ENCODE peak calls at places on chromosomes 5 and 9, in nine cellular contexts. One of them, this sample, is unnamed.

GRCh38 chr5:81553570-81554212 is 159.8 kb upstream of the ACOT12 start:
- DNase-seq in bronchial epithelial cell: no peak
- DNase-seq in psoas muscle: no peak
- DNase-seq in tibial artery: no peak
- DNase-seq in iPS DF 6.9: no peak
- DNase-seq in lower lobe of right lung: no peak
- DNase-seq in pancreas: no peak
- DNase-seq in MG63: no peak
- DNase-seq in CD8-positive, alpha-beta T cell: no peak
- DNase-seq in this sample: no peak

GRCh38 chr5:126395198-126395597 is 28.0 kb upstream of the GRAMD2B start:
- DNase-seq in iPS DF 6.9: no peak
- DNase-seq in psoas muscle: no peak
- DNase-seq in bronchial epithelial cell: peak; percentile 74
- DNase-seq in CD8-positive, alpha-beta T cell: no peak
- DNase-seq in MG63: no peak
- DNase-seq in pancreas: no peak
- DNase-seq in lower lobe of right lung: no peak
- DNase-seq in tibial artery: no peak
- DNase-seq in this sample: peak; percentile 20

GRCh38 chr5:83589786-83590185 is 118.2 kb downstream of the VCAN start:
- DNase-seq in CD8-positive, alpha-beta T cell: no peak
- DNase-seq in bronchial epithelial cell: peak; percentile 67
- DNase-seq in pancreas: no peak
- DNase-seq in MG63: no peak
- DNase-seq in psoas muscle: no peak
- DNase-seq in lower lobe of right lung: no peak
- DNase-seq in tibial artery: no peak
- DNase-seq in iPS DF 6.9: no peak
- DNase-seq in this sample: no peak

GRCh38 chr9:93678199-93679019 is 102.0 kb downstream of the PHF2 start:
- DNase-seq in bronchial epithelial cell: no peak
- DNase-seq in MG63: no peak
- DNase-seq in pancreas: no peak
- DNase-seq in tibial artery: peak; percentile 51
- DNase-seq in CD8-positive, alpha-beta T cell: no peak
- DNase-seq in psoas muscle: peak; percentile 25
- DNase-seq in lower lobe of right lung: peak; percentile 34
- DNase-seq in iPS DF 6.9: no peak
- DNase-seq in this sample: peak; percentile 35

GRCh38 chr9:96587295-96587694 is 32.3 kb downstream of the CDC14B start:
- DNase-seq in lower lobe of right lung: no peak
- DNase-seq in bronchial epithelial cell: no peak
- DNase-seq in CD8-positive, alpha-beta T cell: no peak
- DNase-seq in MG63: no peak
- DNase-seq in psoas muscle: no peak
- DNase-seq in tibial artery: no peak
- DNase-seq in iPS DF 6.9: no peak
- DNase-seq in pancreas: no peak
- DNase-seq in this sample: no peak

GRCh38 chr5:55108651-55109050 is 6.2 kb downstream of the GZMA start:
- DNase-seq in iPS DF 6.9: no peak
- DNase-seq in CD8-positive, alpha-beta T cell: no peak
- DNase-seq in MG63: no peak
- DNase-seq in bronchial epithelial cell: no peak
- DNase-seq in tibial artery: no peak
- DNase-seq in pancreas: no peak
- DNase-seq in lower lobe of right lung: no peak
- DNase-seq in psoas muscle: no peak
- DNase-seq in this sample: no peak

GRCh38 chr9:21558627-21559401 is 76.7 kb upstream of the IFNE start:
- DNase-seq in bronchial epithelial cell: peak; percentile 20
- DNase-seq in psoas muscle: no peak
- DNase-seq in CD8-positive, alpha-beta T cell: peak; percentile 16
- DNase-seq in pancreas: no peak
- DNase-seq in tibial artery: no peak
- DNase-seq in lower lobe of right lung: no peak
- DNase-seq in MG63: peak; percentile 85
- DNase-seq in iPS DF 6.9: no peak
- DNase-seq in this sample: no peak

GRCh38 chr5:72206994-72207393 is 99.7 kb downstream of the MAP1B start:
- DNase-seq in lower lobe of right lung: no peak
- DNase-seq in iPS DF 6.9: no peak
- DNase-seq in psoas muscle: no peak
- DNase-seq in pancreas: no peak
- DNase-seq in MG63: no peak
- DNase-seq in CD8-positive, alpha-beta T cell: no peak
- DNase-seq in bronchial epithelial cell: no peak
- DNase-seq in tibial artery: no peak
- DNase-seq in this sample: no peak

GRCh38 chr9:121833061-121833460 is 181.6 kb downstream of the DAB2IP start:
- DNase-seq in lower lobe of right lung: no peak
- DNase-seq in psoas muscle: peak; percentile 9
- DNase-seq in MG63: no peak
- DNase-seq in iPS DF 6.9: no peak
- DNase-seq in pancreas: no peak
- DNase-seq in tibial artery: no peak
- DNase-seq in bronchial epithelial cell: no peak
- DNase-seq in CD8-positive, alpha-beta T cell: no peak
- DNase-seq in this sample: no peak

GRCh38 chr9:15306757-15307522 is at the start of gene TTC39B:
- DNase-seq in tibial artery: peak; percentile 97
- DNase-seq in bronchial epithelial cell: peak; percentile 89
- DNase-seq in pancreas: peak; percentile 96
- DNase-seq in iPS DF 6.9: peak; percentile 84
- DNase-seq in lower lobe of right lung: peak; percentile 96
- DNase-seq in MG63: peak; percentile 100
- DNase-seq in CD8-positive, alpha-beta T cell: peak; percentile 61
- DNase-seq in psoas muscle: peak; percentile 96
- DNase-seq in this sample: peak; percentile 96

GRCh38 chr5:61964199-61964598 is 341.8 kb upstream of the KIF2A start:
- DNase-seq in lower lobe of right lung: no peak
- DNase-seq in bronchial epithelial cell: peak; percentile 61
- DNase-seq in pancreas: no peak
- DNase-seq in CD8-positive, alpha-beta T cell: no peak
- DNase-seq in psoas muscle: no peak
- DNase-seq in iPS DF 6.9: no peak
- DNase-seq in tibial artery: no peak
- DNase-seq in MG63: peak; percentile 41
- DNase-seq in this sample: no peak

GRCh38 chr5:143454936-143455516 is 51.5 kb upstream of the NR3C1 start:
- DNase-seq in CD8-positive, alpha-beta T cell: no peak
- DNase-seq in psoas muscle: no peak
- DNase-seq in lower lobe of right lung: no peak
- DNase-seq in tibial artery: no peak
- DNase-seq in iPS DF 6.9: no peak
- DNase-seq in pancreas: no peak
- DNase-seq in MG63: no peak
- DNase-seq in bronchial epithelial cell: no peak
- DNase-seq in this sample: no peak

GRCh38 chr5:109779036-109779735 is 89.5 kb downstream of the MAN2A1 start:
- DNase-seq in CD8-positive, alpha-beta T cell: no peak
- DNase-seq in bronchial epithelial cell: no peak
- DNase-seq in psoas muscle: no peak
- DNase-seq in MG63: no peak
- DNase-seq in pancreas: no peak
- DNase-seq in tibial artery: no peak
- DNase-seq in lower lobe of right lung: no peak
- DNase-seq in iPS DF 6.9: no peak
- DNase-seq in this sample: no peak

DNA sequence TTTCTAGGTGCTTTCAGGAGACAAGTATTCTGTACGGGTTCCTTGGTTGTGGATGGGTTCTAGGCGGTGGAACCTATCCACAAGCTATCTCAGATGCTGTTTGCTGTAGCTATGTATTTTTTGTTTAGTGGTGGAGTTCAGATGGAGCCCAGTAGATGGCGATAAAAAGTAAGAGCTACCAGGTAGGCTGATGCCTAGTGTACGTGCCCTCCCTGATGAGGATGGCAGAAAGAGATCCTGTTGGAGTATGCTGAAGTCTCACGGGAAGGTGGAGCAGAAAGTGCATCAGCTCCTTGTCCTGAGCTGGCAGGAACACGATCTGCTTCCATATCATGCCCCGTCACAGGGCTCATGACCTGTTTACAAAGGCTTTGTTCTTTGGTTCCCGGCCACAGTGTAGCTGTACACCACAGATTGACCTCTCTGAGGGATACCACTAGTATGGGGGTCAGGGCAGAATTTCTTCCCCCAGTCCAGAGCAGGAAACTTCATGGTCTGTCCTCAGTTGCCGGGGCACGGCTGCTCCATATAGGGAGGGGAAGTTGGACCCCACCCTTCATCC is 12.6 kb upstream of the UGT3A2 start:
- DNase-seq in lower lobe of right lung: no peak
- DNase-seq in tibial artery: no peak
- DNase-seq in psoas muscle: no peak
- DNase-seq in MG63: peak; percentile 25
- DNase-seq in pancreas: no peak
- DNase-seq in iPS DF 6.9: peak; percentile 77
- DNase-seq in CD8-positive, alpha-beta T cell: no peak
- DNase-seq in bronchial epithelial cell: peak; percentile 71
- DNase-seq in this sample: peak; percentile 80
- H3K4me3 ChIP-seq in lower lobe of right lung: no peak overlapping the region
- H3K4me3 ChIP-seq in tibial artery: no peak overlapping the region
- H3K4me3 ChIP-seq in psoas muscle: no peak overlapping the region
- H3K4me3 ChIP-seq in MG63: no peak overlapping the region
- H3K4me3 ChIP-seq in pancreas: no peak overlapping the region
- H3K4me3 ChIP-seq in iPS DF 6.9: no peak overlapping the region
- H3K4me3 ChIP-seq in CD8-positive, alpha-beta T cell: no peak overlapping the region
- H3K4me3 ChIP-seq in bronchial epithelial cell: no peak overlapping the region
- H3K4me3 ChIP-seq in this sample: no peak overlapping the region

DNA sequence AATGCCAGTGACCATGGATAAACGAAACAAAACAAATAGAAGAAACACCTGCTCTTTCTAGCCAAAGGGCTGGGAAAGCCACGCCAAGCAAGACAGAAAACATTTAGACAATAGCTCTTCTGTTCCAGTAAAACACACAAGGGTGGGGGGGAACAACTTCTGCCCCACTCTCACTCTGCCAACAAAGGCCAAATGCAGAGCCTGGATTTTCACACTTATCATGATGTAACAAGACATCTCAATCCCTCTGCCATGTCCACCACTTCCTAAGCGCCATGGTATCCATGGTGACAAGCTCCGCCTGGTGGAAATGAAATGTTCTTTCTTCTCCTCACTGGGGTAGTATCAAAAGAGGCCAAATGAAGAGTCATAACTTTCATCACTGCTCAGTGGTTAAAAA is 60.6 kb downstream of the DRD1 start:
- DNase-seq in tibial artery: no peak
- DNase-seq in pancreas: no peak
- DNase-seq in MG63: no peak
- DNase-seq in lower lobe of right lung: no peak
- DNase-seq in bronchial epithelial cell: no peak
- DNase-seq in CD8-positive, alpha-beta T cell: no peak
- DNase-seq in iPS DF 6.9: no peak
- DNase-seq in psoas muscle: no peak
- DNase-seq in this sample: peak; percentile 34
- H3K27me3 ChIP-seq in tibial artery: no peaks in the 10 kb centered on the region
- H3K27me3 ChIP-seq in pancreas: no peaks in the 10 kb centered on the region
- H3K27me3 ChIP-seq in MG63: peaks cover 34% of the 10 kb centered on the region
- H3K27me3 ChIP-seq in lower lobe of right lung: no peaks in the 10 kb centered on the region
- H3K27me3 ChIP-seq in bronchial epithelial cell: no peaks in the 10 kb centered on the region
- H3K27me3 ChIP-seq in CD8-positive, alpha-beta T cell: no peaks in the 10 kb centered on the region
- H3K27me3 ChIP-seq in iPS DF 6.9: no peaks in the 10 kb centered on the region
- H3K27me3 ChIP-seq in psoas muscle: no peaks in the 10 kb centered on the region
- H3K27me3 ChIP-seq in this sample: no peaks in the 10 kb centered on the region

DNA sequence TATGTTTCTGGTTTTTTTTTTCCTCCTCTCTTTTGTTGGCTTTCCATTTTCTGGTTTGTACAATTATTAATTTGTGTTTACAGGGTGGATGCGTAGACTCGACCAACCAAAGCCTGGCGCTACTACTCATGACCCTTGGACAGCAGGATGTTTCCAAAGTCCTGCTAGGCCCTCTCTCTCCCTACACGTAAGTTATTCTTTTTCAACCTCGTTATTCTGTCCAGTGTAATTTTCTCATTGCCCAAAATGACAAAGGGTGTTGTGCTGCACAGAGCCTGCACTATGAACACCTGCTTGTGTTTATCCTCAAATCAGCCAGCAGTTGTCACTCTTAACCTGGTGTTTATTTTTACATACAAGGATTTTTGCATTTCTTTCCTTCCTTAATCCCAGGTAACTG is 56.6 kb downstream of the RCL1 start:
- DNase-seq in MG63: no peak
- DNase-seq in pancreas: no peak
- DNase-seq in iPS DF 6.9: no peak
- DNase-seq in CD8-positive, alpha-beta T cell: no peak
- DNase-seq in bronchial epithelial cell: no peak
- DNase-seq in tibial artery: no peak
- DNase-seq in psoas muscle: no peak
- DNase-seq in lower lobe of right lung: no peak
- DNase-seq in this sample: no peak
- H3K36me3 ChIP-seq in MG63: no peaks in the 10 kb centered on the region
- H3K36me3 ChIP-seq in pancreas: peaks cover 7% of the 10 kb centered on the region
- H3K36me3 ChIP-seq in iPS DF 6.9: peaks cover 9% of the 10 kb centered on the region
- H3K36me3 ChIP-seq in CD8-positive, alpha-beta T cell: peaks cover 21% of the 10 kb centered on the region
- H3K36me3 ChIP-seq in bronchial epithelial cell: peaks cover 20% of the 10 kb centered on the region
- H3K36me3 ChIP-seq in tibial artery: peaks cover 43% of the 10 kb centered on the region
- H3K36me3 ChIP-seq in psoas muscle: peaks cover 75% of the 10 kb centered on the region
- H3K36me3 ChIP-seq in lower lobe of right lung: peaks cover 85% of the 10 kb centered on the region
- H3K36me3 ChIP-seq in this sample: peaks cover 9% of the 10 kb centered on the region

GRCh38 chr9:114099523-114100270 is 605 bp upstream of the KIF12 start:
- DNase-seq in tibial artery: peak; percentile 53
- DNase-seq in MG63: no peak
- DNase-seq in iPS DF 6.9: no peak
- DNase-seq in psoas muscle: no peak
- DNase-seq in lower lobe of right lung: no peak
- DNase-seq in bronchial epithelial cell: no peak
- DNase-seq in pancreas: no peak
- DNase-seq in CD8-positive, alpha-beta T cell: no peak
- DNase-seq in this sample: no peak
- H3K4me3 ChIP-seq in tibial artery: no peak overlapping the region
- H3K4me3 ChIP-seq in MG63: no peak overlapping the region
- H3K4me3 ChIP-seq in iPS DF 6.9: no peak overlapping the region
- H3K4me3 ChIP-seq in psoas muscle: no peak overlapping the region
- H3K4me3 ChIP-seq in lower lobe of right lung: no peak overlapping the region
- H3K4me3 ChIP-seq in bronchial epithelial cell: no peak overlapping the region
- H3K4me3 ChIP-seq in pancreas: peak overlapping the region; percentile 48
- H3K4me3 ChIP-seq in CD8-positive, alpha-beta T cell: no peak overlapping the region
- H3K4me3 ChIP-seq in this sample: no peak overlapping the region

DNA sequence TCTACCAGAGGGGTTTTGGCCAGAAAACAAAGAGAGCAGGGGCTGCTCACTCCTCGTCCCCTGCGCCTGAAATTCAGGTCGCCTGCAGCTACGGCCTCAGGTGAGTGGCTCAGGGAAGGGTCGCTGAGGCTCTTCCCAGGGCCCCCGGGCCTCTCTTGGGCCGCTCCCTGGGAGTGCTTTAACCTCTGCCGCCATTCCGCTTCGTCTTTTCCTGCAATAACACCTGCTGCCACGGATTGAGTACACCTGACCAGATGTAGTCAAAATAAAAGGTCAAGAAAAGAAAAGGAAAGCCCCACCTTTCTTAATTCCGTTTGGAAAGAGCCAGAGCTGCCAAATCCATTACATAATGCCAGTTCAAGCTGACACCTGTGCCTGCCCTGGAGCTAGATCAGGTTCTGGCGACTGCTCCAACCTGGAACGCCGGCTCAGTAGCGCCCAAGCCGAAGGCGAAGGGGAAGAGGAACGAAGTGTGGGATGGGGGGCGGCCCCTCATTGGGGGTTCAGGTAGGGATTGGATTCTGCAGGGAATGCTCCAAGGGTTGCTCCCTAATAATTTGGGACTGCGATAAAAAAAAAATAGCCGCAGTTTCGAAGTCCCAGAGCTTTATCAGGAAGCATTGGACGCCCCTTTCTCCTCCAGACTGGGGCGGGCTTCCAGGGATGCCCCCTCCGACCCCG is 193.9 kb downstream of the MEF2C start:
- DNase-seq in MG63: no peak
- DNase-seq in tibial artery: no peak
- DNase-seq in psoas muscle: no peak
- DNase-seq in bronchial epithelial cell: no peak
- DNase-seq in lower lobe of right lung: no peak
- DNase-seq in iPS DF 6.9: no peak
- DNase-seq in CD8-positive, alpha-beta T cell: no peak
- DNase-seq in pancreas: no peak
- DNase-seq in this sample: peak; percentile 82
- H3K27me3 ChIP-seq in MG63: peaks cover 60% of the 10 kb centered on the region
- H3K27me3 ChIP-seq in tibial artery: peaks cover 4% of the 10 kb centered on the region
- H3K27me3 ChIP-seq in psoas muscle: peaks cover 70% of the 10 kb centered on the region
- H3K27me3 ChIP-seq in bronchial epithelial cell: peaks cover 85% of the 10 kb centered on the region
- H3K27me3 ChIP-seq in lower lobe of right lung: peaks cover 99% of the 10 kb centered on the region
- H3K27me3 ChIP-seq in iPS DF 6.9: peaks cover 90% of the 10 kb centered on the region
- H3K27me3 ChIP-seq in CD8-positive, alpha-beta T cell: peaks cover 66% of the 10 kb centered on the region
- H3K27me3 ChIP-seq in pancreas: no peaks in the 10 kb centered on the region
- H3K27me3 ChIP-seq in this sample: peaks cover 99% of the 10 kb centered on the region